ENCODE peak calls at places on chromosomes 4 and X, in ten cellular contexts. One of them, this sample, is unnamed.

GRCh38 chr4:102263024-102263787 is 82.1 kb downstream of the SLC39A8 start:
- DNase-seq in aorta: no peak
- DNase-seq in fibroblast of pulmonary artery: peak
- DNase-seq in naive thymus-derived CD4-positive, alpha-beta T cell: peak
- DNase-seq in GM23338: peak
- DNase-seq in heart right ventricle: no peak
- DNase-seq in endothelial cell of umbilical vein: peak
- DNase-seq in SJSA1: no peak
- DNase-seq in HFF-Myc: no peak
- DNase-seq in IMR-90: peak
- DNase-seq in this sample: peak

GRCh38 chrX:50971390-50971789 is 60.9 kb downstream of the BMP15 start:
- DNase-seq in aorta: no peak
- DNase-seq in GM23338: no peak
- DNase-seq in IMR-90: no peak
- DNase-seq in HFF-Myc: no peak
- DNase-seq in naive thymus-derived CD4-positive, alpha-beta T cell: no peak
- DNase-seq in SJSA1: no peak
- DNase-seq in heart right ventricle: no peak
- DNase-seq in fibroblast of pulmonary artery: no peak
- DNase-seq in endothelial cell of umbilical vein: no peak
- DNase-seq in this sample: no peak

GRCh38 chr4:98505991-98506390 is 152.4 kb downstream of the TSPAN5 start:
- DNase-seq in fibroblast of pulmonary artery: no peak
- DNase-seq in HFF-Myc: no peak
- DNase-seq in naive thymus-derived CD4-positive, alpha-beta T cell: no peak
- DNase-seq in endothelial cell of umbilical vein: no peak
- DNase-seq in aorta: no peak
- DNase-seq in IMR-90: no peak
- DNase-seq in SJSA1: no peak
- DNase-seq in heart right ventricle: no peak
- DNase-seq in GM23338: no peak
- DNase-seq in this sample: no peak

GRCh38 chr4:45985038-45985437 is 138.8 kb downstream of the GABRG1 start:
- DNase-seq in aorta: no peak
- DNase-seq in fibroblast of pulmonary artery: no peak
- DNase-seq in GM23338: peak
- DNase-seq in heart right ventricle: no peak
- DNase-seq in IMR-90: no peak
- DNase-seq in endothelial cell of umbilical vein: no peak
- DNase-seq in naive thymus-derived CD4-positive, alpha-beta T cell: no peak
- DNase-seq in SJSA1: no peak
- DNase-seq in HFF-Myc: no peak
- DNase-seq in this sample: no peak

GRCh38 chrX:10326578-10326977 is 169.8 kb downstream of the CLCN4 start:
- DNase-seq in HFF-Myc: peak
- DNase-seq in GM23338: no peak
- DNase-seq in naive thymus-derived CD4-positive, alpha-beta T cell: no peak
- DNase-seq in SJSA1: no peak
- DNase-seq in heart right ventricle: no peak
- DNase-seq in fibroblast of pulmonary artery: peak
- DNase-seq in IMR-90: peak
- DNase-seq in endothelial cell of umbilical vein: peak
- DNase-seq in aorta: no peak
- DNase-seq in this sample: peak

GRCh38 chr4:126106658-126107057 is 791.9 kb downstream of the FAT4 start:
- DNase-seq in aorta: no peak
- DNase-seq in fibroblast of pulmonary artery: peak
- DNase-seq in SJSA1: no peak
- DNase-seq in endothelial cell of umbilical vein: no peak
- DNase-seq in naive thymus-derived CD4-positive, alpha-beta T cell: no peak
- DNase-seq in heart right ventricle: no peak
- DNase-seq in HFF-Myc: no peak
- DNase-seq in IMR-90: no peak
- DNase-seq in GM23338: peak
- DNase-seq in this sample: no peak

GRCh38 chr4:147518086-147518485 is 37.2 kb downstream of the EDNRA start:
- DNase-seq in naive thymus-derived CD4-positive, alpha-beta T cell: no peak
- DNase-seq in endothelial cell of umbilical vein: no peak
- DNase-seq in fibroblast of pulmonary artery: no peak
- DNase-seq in IMR-90: no peak
- DNase-seq in aorta: no peak
- DNase-seq in SJSA1: no peak
- DNase-seq in GM23338: no peak
- DNase-seq in heart right ventricle: no peak
- DNase-seq in HFF-Myc: no peak
- DNase-seq in this sample: no peak

GRCh38 chr4:128288689-128289106 is 1.1 kb upstream of the PGRMC2 start:
- DNase-seq in naive thymus-derived CD4-positive, alpha-beta T cell: peak
- DNase-seq in aorta: no peak
- DNase-seq in fibroblast of pulmonary artery: peak
- DNase-seq in SJSA1: no peak
- DNase-seq in endothelial cell of umbilical vein: peak
- DNase-seq in HFF-Myc: no peak
- DNase-seq in GM23338: peak
- DNase-seq in heart right ventricle: no peak
- DNase-seq in IMR-90: peak
- DNase-seq in this sample: no peak

GRCh38 chr4:101169044-101170014 is 178.0 kb downstream of the PPP3CA start:
- DNase-seq in aorta: peak
- DNase-seq in endothelial cell of umbilical vein: peak
- DNase-seq in fibroblast of pulmonary artery: peak
- DNase-seq in SJSA1: peak
- DNase-seq in heart right ventricle: no peak
- DNase-seq in HFF-Myc: peak
- DNase-seq in GM23338: peak
- DNase-seq in naive thymus-derived CD4-positive, alpha-beta T cell: peak
- DNase-seq in IMR-90: peak
- DNase-seq in this sample: no peak

GRCh38 chr4:100114909-100115308 is 75.4 kb downstream of the DDIT4L start:
- DNase-seq in IMR-90: no peak
- DNase-seq in HFF-Myc: no peak
- DNase-seq in SJSA1: no peak
- DNase-seq in endothelial cell of umbilical vein: peak
- DNase-seq in GM23338: no peak
- DNase-seq in heart right ventricle: no peak
- DNase-seq in naive thymus-derived CD4-positive, alpha-beta T cell: no peak
- DNase-seq in fibroblast of pulmonary artery: no peak
- DNase-seq in aorta: no peak
- DNase-seq in this sample: no peak

GRCh38 chrX:68703369-68703768 is 55.9 kb downstream of the STARD8 start:
- DNase-seq in SJSA1: no peak
- DNase-seq in GM23338: peak
- DNase-seq in HFF-Myc: no peak
- DNase-seq in IMR-90: no peak
- DNase-seq in heart right ventricle: peak
- DNase-seq in endothelial cell of umbilical vein: no peak
- DNase-seq in naive thymus-derived CD4-positive, alpha-beta T cell: no peak
- DNase-seq in fibroblast of pulmonary artery: no peak
- DNase-seq in aorta: no peak
- DNase-seq in this sample: no peak

GRCh38 chr4:84279678-84280077 is 219.4 kb downstream of the NKX6-1 start:
- DNase-seq in HFF-Myc: no peak
- DNase-seq in naive thymus-derived CD4-positive, alpha-beta T cell: no peak
- DNase-seq in SJSA1: no peak
- DNase-seq in GM23338: no peak
- DNase-seq in heart right ventricle: no peak
- DNase-seq in fibroblast of pulmonary artery: no peak
- DNase-seq in IMR-90: no peak
- DNase-seq in aorta: no peak
- DNase-seq in endothelial cell of umbilical vein: no peak
- DNase-seq in this sample: no peak

GRCh38 chrX:137033774-137034507 is at the start of gene GPR101:
- DNase-seq in fibroblast of pulmonary artery: no peak
- DNase-seq in SJSA1: no peak
- DNase-seq in HFF-Myc: no peak
- DNase-seq in endothelial cell of umbilical vein: no peak
- DNase-seq in naive thymus-derived CD4-positive, alpha-beta T cell: no peak
- DNase-seq in aorta: no peak
- DNase-seq in IMR-90: no peak
- DNase-seq in heart right ventricle: no peak
- DNase-seq in GM23338: peak
- DNase-seq in this sample: no peak

DNA sequence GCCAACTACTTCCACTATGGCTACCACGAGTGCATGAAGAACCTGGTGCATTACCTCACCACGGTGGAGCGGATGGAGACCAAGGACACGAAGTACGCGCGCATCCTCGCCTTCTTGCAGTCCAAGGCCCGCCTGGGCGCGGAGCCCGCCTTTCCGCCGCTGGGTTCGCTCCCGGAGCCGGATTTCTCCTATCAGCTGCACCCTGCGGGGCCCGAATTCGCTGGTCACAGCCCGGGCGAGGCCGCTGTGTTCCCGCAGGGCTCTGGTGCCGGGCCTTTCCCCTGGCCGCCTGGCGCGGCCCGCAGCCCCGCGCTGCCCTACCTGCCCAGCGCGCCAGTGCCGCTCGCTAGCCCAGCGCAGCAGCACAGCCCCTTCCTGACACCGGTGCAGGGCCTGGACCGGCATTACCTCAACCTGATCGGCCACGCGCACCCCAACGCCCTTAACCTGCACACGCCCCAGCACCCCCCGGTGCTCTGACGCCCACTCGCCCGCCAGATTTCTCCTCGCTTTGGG is 2.1 kb downstream of the HELT start:
- DNase-seq in HFF-Myc: no peak
- DNase-seq in endothelial cell of umbilical vein: no peak
- DNase-seq in naive thymus-derived CD4-positive, alpha-beta T cell: no peak
- DNase-seq in fibroblast of pulmonary artery: no peak
- DNase-seq in IMR-90: no peak
- DNase-seq in SJSA1: no peak
- DNase-seq in GM23338: peak
- DNase-seq in heart right ventricle: no peak
- DNase-seq in aorta: no peak
- DNase-seq in this sample: no peak
- H3K4me3 ChIP-seq in HFF-Myc: no peak
- H3K4me3 ChIP-seq in endothelial cell of umbilical vein: no peak
- H3K4me3 ChIP-seq in naive thymus-derived CD4-positive, alpha-beta T cell: no peak
- H3K4me3 ChIP-seq in fibroblast of pulmonary artery: no peak
- H3K4me3 ChIP-seq in IMR-90: no peak
- H3K4me3 ChIP-seq in SJSA1: no peak
- H3K4me3 ChIP-seq in GM23338: peak
- H3K4me3 ChIP-seq in heart right ventricle: peak
- H3K4me3 ChIP-seq in aorta: no peak
- H3K4me3 ChIP-seq in this sample: no peak

GRCh38 chrX:120426599-120426998 is 42.5 kb downstream of the LAMP2 start:
- DNase-seq in aorta: no peak
- DNase-seq in HFF-Myc: no peak
- DNase-seq in fibroblast of pulmonary artery: peak
- DNase-seq in endothelial cell of umbilical vein: no peak
- DNase-seq in GM23338: no peak
- DNase-seq in SJSA1: no peak
- DNase-seq in naive thymus-derived CD4-positive, alpha-beta T cell: no peak
- DNase-seq in heart right ventricle: no peak
- DNase-seq in IMR-90: peak
- DNase-seq in this sample: no peak

GRCh38 chrX:120429776-120430535 is 39.1 kb downstream of the LAMP2 start:
- DNase-seq in SJSA1: no peak
- DNase-seq in IMR-90: no peak
- DNase-seq in HFF-Myc: no peak
- DNase-seq in heart right ventricle: no peak
- DNase-seq in naive thymus-derived CD4-positive, alpha-beta T cell: no peak
- DNase-seq in endothelial cell of umbilical vein: no peak
- DNase-seq in GM23338: no peak
- DNase-seq in fibroblast of pulmonary artery: no peak
- DNase-seq in aorta: no peak
- DNase-seq in this sample: no peak

GRCh38 chrX:120428309-120428708 is 40.8 kb downstream of the LAMP2 start:
- DNase-seq in HFF-Myc: no peak
- DNase-seq in IMR-90: no peak
- DNase-seq in endothelial cell of umbilical vein: peak
- DNase-seq in heart right ventricle: no peak
- DNase-seq in SJSA1: no peak
- DNase-seq in GM23338: no peak
- DNase-seq in aorta: no peak
- DNase-seq in naive thymus-derived CD4-positive, alpha-beta T cell: peak
- DNase-seq in fibroblast of pulmonary artery: peak
- DNase-seq in this sample: no peak
- H3K4me3 ChIP-seq in HFF-Myc: no peak
- H3K4me3 ChIP-seq in IMR-90: no peak
- H3K4me3 ChIP-seq in endothelial cell of umbilical vein: no peak
- H3K4me3 ChIP-seq in heart right ventricle: no peak
- H3K4me3 ChIP-seq in SJSA1: no peak
- H3K4me3 ChIP-seq in GM23338: no peak
- H3K4me3 ChIP-seq in aorta: no peak
- H3K4me3 ChIP-seq in naive thymus-derived CD4-positive, alpha-beta T cell: no peak
- H3K4me3 ChIP-seq in fibroblast of pulmonary artery: no peak
- H3K4me3 ChIP-seq in this sample: no peak

GRCh38 chr4:85842540-85842939 is 367.6 kb downstream of the ARHGAP24 start:
- DNase-seq in GM23338: no peak
- DNase-seq in fibroblast of pulmonary artery: peak
- DNase-seq in naive thymus-derived CD4-positive, alpha-beta T cell: no peak
- DNase-seq in IMR-90: peak
- DNase-seq in aorta: peak
- DNase-seq in heart right ventricle: no peak
- DNase-seq in HFF-Myc: no peak
- DNase-seq in SJSA1: no peak
- DNase-seq in endothelial cell of umbilical vein: peak
- DNase-seq in this sample: no peak
- H3K4me3 ChIP-seq in GM23338: no peak
- H3K4me3 ChIP-seq in fibroblast of pulmonary artery: no peak
- H3K4me3 ChIP-seq in naive thymus-derived CD4-positive, alpha-beta T cell: no peak
- H3K4me3 ChIP-seq in IMR-90: no peak
- H3K4me3 ChIP-seq in aorta: no peak
- H3K4me3 ChIP-seq in heart right ventricle: no peak
- H3K4me3 ChIP-seq in HFF-Myc: no peak
- H3K4me3 ChIP-seq in SJSA1: no peak
- H3K4me3 ChIP-seq in endothelial cell of umbilical vein: peak
- H3K4me3 ChIP-seq in this sample: no peak

DNA sequence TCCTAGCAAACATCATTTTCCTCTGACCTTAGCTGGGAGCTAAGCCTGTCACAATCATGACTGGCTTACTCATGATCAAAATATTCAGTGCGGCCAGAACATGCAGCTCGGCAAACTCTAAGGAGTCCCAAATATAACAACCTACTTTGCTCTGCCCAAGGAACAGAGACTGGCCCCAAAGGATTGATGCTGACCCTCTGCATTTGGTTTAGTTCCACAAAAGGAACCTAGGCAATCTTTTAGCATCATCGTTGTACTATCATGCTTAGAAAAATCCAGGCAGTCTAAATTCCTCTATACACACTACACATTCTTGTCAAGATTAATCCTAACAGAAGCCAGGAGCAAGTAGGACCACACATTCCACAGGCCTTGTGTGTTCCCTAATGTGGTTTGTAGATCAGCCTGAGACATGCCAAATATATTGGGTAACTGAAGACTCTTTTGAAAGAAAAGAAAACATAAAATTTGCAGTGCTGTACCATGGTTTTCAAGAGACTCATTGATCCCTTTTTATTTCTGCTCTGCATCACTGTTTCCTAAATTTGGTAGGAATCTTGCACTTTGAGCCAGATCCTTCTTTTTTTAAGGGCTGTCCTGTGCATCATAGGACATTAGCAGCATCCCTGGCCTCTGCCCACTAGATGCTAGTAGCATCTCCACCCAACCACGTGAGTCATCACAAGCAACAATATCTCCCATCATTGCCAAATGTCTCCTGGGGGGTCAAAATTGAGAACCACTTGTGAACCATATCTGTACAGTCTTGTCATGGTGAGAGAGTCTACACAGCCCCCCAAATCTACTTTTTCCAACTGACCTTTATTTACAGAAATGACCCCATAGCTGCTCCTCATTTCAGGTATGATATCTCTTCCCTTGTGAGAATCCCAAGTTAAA is 17.6 kb upstream of the CC2D2A start:
- DNase-seq in GM23338: no peak
- DNase-seq in endothelial cell of umbilical vein: no peak
- DNase-seq in naive thymus-derived CD4-positive, alpha-beta T cell: no peak
- DNase-seq in IMR-90: peak
- DNase-seq in SJSA1: peak
- DNase-seq in heart right ventricle: no peak
- DNase-seq in fibroblast of pulmonary artery: peak
- DNase-seq in HFF-Myc: peak
- DNase-seq in aorta: no peak
- DNase-seq in this sample: peak
- H3K4me3 ChIP-seq in GM23338: no peak
- H3K4me3 ChIP-seq in endothelial cell of umbilical vein: no peak
- H3K4me3 ChIP-seq in naive thymus-derived CD4-positive, alpha-beta T cell: no peak
- H3K4me3 ChIP-seq in IMR-90: no peak
- H3K4me3 ChIP-seq in SJSA1: no peak
- H3K4me3 ChIP-seq in heart right ventricle: no peak
- H3K4me3 ChIP-seq in fibroblast of pulmonary artery: no peak
- H3K4me3 ChIP-seq in HFF-Myc: no peak
- H3K4me3 ChIP-seq in aorta: no peak
- H3K4me3 ChIP-seq in this sample: no peak